ENCODE peak calls at places on chromosomes 1 and 21, in five cellular contexts. W is astrocyte of the spinal cord, D is left ventricle myocardium inferior, S is heart right ventricle, V is IMR-90. Y is an unnamed sample.

GRCh38 chr1:54996869-54997710 is 1.6 kb upstream of the BSND start:
- DNase-seq in V (no peak), S (no peak), D (no peak), W (peak), Y (no peak)

GRCh38 chr1:7290971-7291970 is 479.8 kb upstream of the VAMP3 start:
- DNase-seq in V (peak), W (peak), D (peak), S (peak), Y (no peak)

GRCh38 chr1:70778934-70779333 is 268.7 kb downstream of the PTGER3 start:
- DNase-seq in S (no peak), V (no peak), D (no peak), W (no peak), Y (no peak)

GRCh38 chr1:34695580-34695979 is 59.3 kb upstream of the GJB5 start:
- DNase-seq in W (no peak), S (no peak), D (no peak), V (no peak), Y (no peak)

GRCh38 chr1:151819951-151820623 is 11.5 kb downstream of the RORC start:
- DNase-seq in V (no peak), D (no peak), S (no peak), W (no peak), Y (no peak)

GRCh38 chr1:244296447-244296846 is 155.3 kb downstream of the ADSS2 start:
- DNase-seq in V (no peak), D (no peak), W (no peak), S (no peak), Y (no peak)

GRCh38 chr21:44880762-44881585 is 7.5 kb upstream of the PTTG1IP start:
- DNase-seq in W (peak), D (no peak), V (peak), S (no peak), Y (no peak)

GRCh38 chr1:229642376-229642775 is 16.3 kb downstream of the URB2 start:
- DNase-seq in W (no peak), V (no peak), S (no peak), D (no peak), Y (no peak)

GRCh38 chr1:151326619-151327222 is 495 bp downstream of the PI4KB start:
- DNase-seq in W (peak), S (no peak), V (peak), D (peak), Y (no peak)

GRCh38 chr1:205515781-205516253 is 11.3 kb downstream of the CDK18 start:
- DNase-seq in D (peak), S (peak), W (peak), V (no peak), Y (no peak)

GRCh38 chr1:56286956-56287355 is 292.4 kb downstream of the PLPP3 start:
- DNase-seq in S (no peak), W (no peak), D (no peak), V (no peak), Y (no peak)

GRCh38 chr1:1068374-1069060 is 5.6 kb downstream of the RNF223 start:
- DNase-seq in V (no peak), D (no peak), S (no peak), W (no peak), Y (no peak)

GRCh38 chr1:9728451-9729295 is 77.1 kb downstream of the PIK3CD start:
- DNase-seq in D (no peak), V (no peak), W (no peak), S (no peak), Y (no peak)

GRCh38 chr1:110673197-110673701 is 1.5 kb downstream of the KCNA3 start:
- DNase-seq in D (no peak), V (no peak), W (no peak), S (no peak), Y (no peak)

GRCh38 chr1:100834779-100835645 is 59.6 kb downstream of the EXTL2 start:
- DNase-seq in W (no peak), V (peak), S (no peak), D (no peak), Y (peak)

GRCh38 chr1:54850737-54851136 is 36.3 kb downstream of the DHCR24 start:
- DNase-seq in D (no peak), V (peak), W (peak), S (no peak), Y (no peak)

GRCh38 chr1:109927908-109928307 is 17.3 kb downstream of the CSF1 start:
- DNase-seq in V (peak), D (peak), W (peak), S (peak), Y (no peak)

GRCh38 chr1:114456586-114456985 is 54.4 kb downstream of the TRIM33 start:
- DNase-seq in V (no peak), S (no peak), D (no peak), W (no peak), Y (no peak)

GRCh38 chr21:36203603-36203889 is 46.9 kb downstream of the DOP1B start:
- DNase-seq in V (peak), D (no peak), W (peak), S (no peak), Y (peak)

GRCh38 chr1:149977345-149977744 is 33.2 kb downstream of the OTUD7B start:
- DNase-seq in V (no peak), W (no peak), S (no peak), D (no peak), Y (no peak)

GRCh38 chr1:151843398-151843797 is 3.8 kb upstream of the C2CD4D start:
- DNase-seq in D (no peak), S (no peak), V (no peak), W (no peak), Y (no peak)

GRCh38 chr1:3598522-3599285 is 12.6 kb downstream of the MEGF6 start:
- DNase-seq in S (no peak), V (no peak), D (no peak), W (no peak), Y (no peak)

GRCh38 chr1:72064301-72064700 is 218.0 kb downstream of the NEGR1 start:
- DNase-seq in D (no peak), S (no peak), W (no peak), V (no peak), Y (no peak)

GRCh38 chr1:84932991-84933611 is 40.1 kb upstream of the LPAR3 start:
- DNase-seq in S (no peak), V (no peak), W (no peak), D (no peak), Y (no peak)

GRCh38 chr21:15065381-15066230 is 806 bp upstream of the NRIP1 start:
- DNase-seq in S (peak), V (peak), W (peak), D (peak), Y (peak)

GRCh38 chr1:15617874-15618684 is 821 bp downstream of the DDI2 start:
- DNase-seq in W (peak), V (no peak), D (peak), S (no peak), Y (no peak)

GRCh38 chr1:209611771-209612570 is 28.5 kb downstream of the CAMK1G start:
- DNase-seq in S (no peak), V (no peak), D (no peak), W (no peak), Y (no peak)

GRCh38 chr1:56577859-56578663 is 1.3 kb downstream of the PLPP3 start:
- DNase-seq in D (peak), V (peak), W (peak), S (peak), Y (no peak)

GRCh38 chr21:35226960-35227741 is 178.0 kb upstream of the RUNX1 start:
- DNase-seq in S (no peak), V (no peak), D (no peak), W (no peak), Y (no peak)

GRCh38 chr1:169785267-169785666 is 9.4 kb downstream of the METTL18 start:
- DNase-seq in D (no peak), V (no peak), W (no peak), S (no peak), Y (no peak)

GRCh38 chr1:69572921-69573320 is 5.2 kb downstream of the LRRC7 start:
- DNase-seq in W (no peak), V (no peak), D (no peak), S (no peak), Y (no peak)

GRCh38 chr1:69567847-69568434 is at the start of gene LRRC7:
- DNase-seq in V (no peak), S (peak), D (peak), W (no peak), Y (no peak)

GRCh38 chr1:69568435-69569280 is 936 bp downstream of the LRRC7 start:
- DNase-seq in D (no peak), V (no peak), S (peak), W (no peak), Y (no peak)

GRCh38 chr1:69569281-69569970 is 1.7 kb downstream of the LRRC7 start:
- DNase-seq in W (no peak), D (no peak), S (no peak), V (no peak), Y (no peak)

DNA sequence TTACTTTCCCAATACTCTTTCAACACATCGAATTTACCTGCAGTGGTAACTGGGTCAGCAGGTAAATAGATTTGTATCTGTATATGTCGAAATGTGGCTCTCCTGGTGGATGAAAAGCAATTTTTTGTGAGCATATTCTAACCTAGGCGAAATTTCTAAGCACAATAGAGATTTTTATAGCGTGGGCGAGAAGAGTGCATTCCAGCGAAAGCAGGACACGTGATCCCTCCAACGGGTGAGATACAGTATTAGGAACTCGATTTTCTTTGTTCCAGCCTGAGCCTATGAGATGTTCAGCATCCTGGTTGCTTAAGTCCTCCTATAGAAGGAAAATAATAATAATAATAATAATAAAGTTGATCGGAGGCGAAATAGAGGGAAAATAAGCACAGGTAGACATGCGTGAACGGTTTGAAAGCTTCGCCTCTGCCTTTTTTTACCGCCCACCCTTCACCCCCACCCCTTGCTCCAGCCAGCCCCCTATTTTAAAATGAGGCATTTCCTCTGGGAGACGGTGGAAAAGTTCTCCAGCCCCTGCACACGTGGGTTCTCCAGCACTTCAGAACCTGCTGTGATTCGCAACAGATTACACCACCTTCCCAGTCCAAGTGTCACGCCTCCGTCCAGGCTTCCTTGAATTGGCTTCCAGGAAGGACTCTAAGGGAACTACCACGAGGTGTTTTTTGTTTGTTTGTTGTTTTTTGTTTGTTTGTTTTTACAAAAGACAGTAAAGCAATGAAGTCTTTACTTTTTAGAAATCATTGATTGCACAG is 2.4 kb downstream of the LRRC7 start:
- DNase-seq in V (no peak), W (no peak), D (no peak), S (no peak), Y (no peak)
- H3K4me3 ChIP-seq in V (no peak), W (no peak), D (peak), S (peak), Y (no peak)

GRCh38 chr1:25727819-25728286 is 72.1 kb upstream of the SELENON start:
- DNase-seq in S (peak), D (peak), W (no peak), V (peak), Y (no peak)

GRCh38 chr1:25728301-25728935 is 71.6 kb upstream of the SELENON start:
- DNase-seq in S (no peak), V (no peak), D (no peak), W (no peak), Y (no peak)

GRCh38 chr1:25729045-25729444 is 70.9 kb upstream of the SELENON start:
- DNase-seq in W (no peak), V (no peak), S (no peak), D (no peak), Y (no peak)

GRCh38 chr1:25731148-25731547 is 68.8 kb upstream of the SELENON start:
- DNase-seq in V (no peak), D (no peak), S (no peak), W (no peak), Y (no peak)

DNA sequence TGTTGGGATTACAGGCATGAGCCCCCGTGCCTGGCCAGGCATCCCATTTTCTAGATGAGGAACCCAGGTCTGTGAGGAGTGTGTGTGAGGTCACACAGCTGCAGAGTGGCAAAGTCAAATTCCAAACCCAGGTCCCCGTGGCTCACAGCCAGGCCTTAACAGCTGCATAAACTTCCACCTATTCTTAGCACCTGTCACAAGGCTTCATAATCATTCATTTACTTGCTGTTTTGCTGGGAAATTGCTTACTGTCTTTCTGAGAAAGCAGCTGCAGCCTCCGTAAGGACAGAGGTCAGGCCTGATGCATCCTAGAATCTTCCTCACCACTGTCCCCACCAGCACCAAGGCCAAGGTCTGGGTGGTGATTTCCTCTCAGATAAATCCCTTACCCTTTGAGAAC is 70.2 kb upstream of the SELENON start:
- DNase-seq in S (no peak), W (no peak), D (no peak), V (no peak), Y (no peak)
- H3K4me3 ChIP-seq in S (no peak), W (no peak), D (no peak), V (no peak), Y (no peak)

DNA sequence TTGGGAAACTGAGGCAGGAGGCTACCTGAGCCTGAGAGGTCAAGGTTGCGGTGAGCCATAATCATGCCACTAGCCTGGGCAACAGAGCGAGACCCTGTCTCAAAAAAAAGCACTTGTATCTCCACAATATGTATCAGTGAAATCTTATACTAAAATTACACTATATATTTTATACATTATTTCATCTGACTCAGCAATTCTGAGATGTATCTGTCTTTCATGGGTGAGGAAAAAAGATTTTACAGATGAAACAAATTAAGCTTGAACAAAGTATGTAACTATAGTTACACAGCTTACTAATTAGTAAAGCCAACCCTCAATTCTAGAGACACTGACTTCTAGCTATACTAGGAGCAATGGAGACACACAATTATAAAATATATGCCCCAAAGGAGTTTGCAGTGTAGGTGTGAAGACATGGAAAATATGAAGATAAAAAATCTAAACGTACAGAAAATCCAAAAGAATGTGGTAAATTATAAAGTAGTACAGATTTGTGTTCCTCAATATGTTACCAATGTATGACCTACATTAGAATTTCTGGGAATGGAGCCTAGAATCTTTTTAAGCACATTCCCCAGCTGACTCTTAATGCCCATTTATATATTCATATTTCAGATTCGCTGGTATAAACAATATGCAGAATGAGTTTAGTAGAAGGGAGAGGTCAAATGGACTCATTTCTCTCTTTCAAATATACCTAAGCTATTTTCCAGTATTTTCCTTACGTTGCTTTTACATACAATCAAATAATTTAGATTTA is 14.6 kb downstream of the GTF2B start:
- DNase-seq in S (no peak), W (no peak), D (no peak), V (peak), Y (no peak)
- H3K4me3 ChIP-seq in S (no peak), W (no peak), D (no peak), V (no peak), Y (no peak)

GRCh38 chr1:220894924-220895256 is 15.6 kb downstream of the HLX start:
- DNase-seq in V (no peak), S (no peak), D (no peak), W (no peak), Y (no peak)
- H3K4me3 ChIP-seq in V (no peak), S (no peak), D (peak), W (no peak), Y (no peak)

GRCh38 chr1:26913389-26913753 is 404 bp downstream of the NR0B2 start:
- DNase-seq in V (no peak), S (no peak), W (no peak), D (no peak), Y (no peak)
- H3K4me3 ChIP-seq in V (no peak), S (peak), W (no peak), D (peak), Y (no peak)

DNA sequence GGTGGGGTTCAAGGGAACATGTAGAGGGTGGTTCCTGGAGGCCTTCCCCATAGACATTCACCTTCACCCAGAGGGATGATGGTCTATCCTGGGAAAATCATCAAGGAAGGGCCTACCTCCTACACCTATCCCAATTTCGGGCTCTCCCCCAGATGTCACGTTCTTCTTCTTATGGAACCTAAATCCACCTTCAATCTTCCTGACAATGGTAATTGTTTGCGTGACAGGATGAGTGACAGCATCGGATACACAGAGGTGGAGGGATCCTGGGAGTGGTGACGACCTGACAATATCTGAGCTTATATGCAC is 3.8 kb downstream of the ETNK2 start:
- DNase-seq in D (no peak), S (no peak), W (no peak), V (no peak), Y (no peak)
- H3K4me3 ChIP-seq in D (no peak), S (no peak), W (no peak), V (no peak), Y (no peak)